ENCODE peak calls at places on chromosomes 4 and X, in four cellular contexts. One of them, this sample, is unnamed.
A peak's percentile ranks its signal among the peaks of the same experiment; 100 is the strongest.

GRCh38 chr4:170662250-170662649 is 572.5 kb upstream of the AADAT start:
- DNase-seq in endodermal cell: peak; percentile 39
- DNase-seq in IMR-90: no peak
- DNase-seq in neural progenitor cell: no peak
- DNase-seq in this sample: peak; percentile 23

GRCh38 chr4:1579834-1580686 is 104.1 kb downstream of the FAM53A start:
- DNase-seq in endodermal cell: peak; percentile 100
- DNase-seq in IMR-90: no peak
- DNase-seq in neural progenitor cell: peak; percentile 90
- DNase-seq in this sample: peak; percentile 94

GRCh38 chrX:147403075-147403474 is 508.6 kb upstream of the FMR1 start:
- DNase-seq in endodermal cell: no peak
- DNase-seq in IMR-90: no peak
- DNase-seq in neural progenitor cell: no peak
- DNase-seq in this sample: no peak

GRCh38 chr4:683982-684571 is 4.9 kb downstream of the SLC49A3 start:
- DNase-seq in endodermal cell: peak; percentile 93
- DNase-seq in IMR-90: peak; percentile 57
- DNase-seq in neural progenitor cell: peak; percentile 90
- DNase-seq in this sample: peak; percentile 82

GRCh38 chr4:100497729-100498250 is 20.0 kb downstream of the EMCN start:
- DNase-seq in endodermal cell: no peak
- DNase-seq in IMR-90: peak; percentile 33
- DNase-seq in neural progenitor cell: no peak
- DNase-seq in this sample: no peak

GRCh38 chrX:67544281-67544680 is 460 bp downstream of the AR start:
- DNase-seq in endodermal cell: no peak
- DNase-seq in IMR-90: no peak
- DNase-seq in neural progenitor cell: peak; percentile 67
- DNase-seq in this sample: peak; percentile 31

GRCh38 chr4:138639018-138639876 is 376.3 kb upstream of the NOCT start:
- DNase-seq in endodermal cell: no peak
- DNase-seq in IMR-90: peak; percentile 28
- DNase-seq in neural progenitor cell: no peak
- DNase-seq in this sample: no peak

GRCh38 chrX:7054219-7055206 is 93.0 kb upstream of the STS start:
- DNase-seq in endodermal cell: no peak
- DNase-seq in IMR-90: no peak
- DNase-seq in neural progenitor cell: no peak
- DNase-seq in this sample: no peak

GRCh38 chrX:16695079-16695676 is 17.3 kb downstream of the CTPS2 start:
- DNase-seq in endodermal cell: peak; percentile 89
- DNase-seq in IMR-90: peak; percentile 65
- DNase-seq in neural progenitor cell: peak; percentile 68
- DNase-seq in this sample: peak; percentile 43

GRCh38 chr4:175813126-175813715 is 1.2 kb upstream of the GPM6A start:
- DNase-seq in endodermal cell: no peak
- DNase-seq in IMR-90: no peak
- DNase-seq in neural progenitor cell: no peak
- DNase-seq in this sample: no peak

GRCh38 chrX:24241822-24242648 is 71.8 kb downstream of the SUPT20HL2 start:
- DNase-seq in endodermal cell: peak; percentile 52
- DNase-seq in IMR-90: peak; percentile 39
- DNase-seq in neural progenitor cell: peak; percentile 49
- DNase-seq in this sample: peak; percentile 33

GRCh38 chrX:2707334-2707760 is 16.3 kb downstream of the CD99 start:
- DNase-seq in endodermal cell: peak; percentile 91
- DNase-seq in IMR-90: peak; percentile 95
- DNase-seq in neural progenitor cell: peak; percentile 61
- DNase-seq in this sample: peak; percentile 95

GRCh38 chrX:2705036-2705435 is 13.9 kb downstream of the CD99 start:
- DNase-seq in endodermal cell: no peak
- DNase-seq in IMR-90: no peak
- DNase-seq in neural progenitor cell: no peak
- DNase-seq in this sample: no peak

GRCh38 chrX:2708016-2708415 is 16.9 kb downstream of the CD99 start:
- DNase-seq in endodermal cell: peak; percentile 59
- DNase-seq in IMR-90: no peak
- DNase-seq in neural progenitor cell: no peak
- DNase-seq in this sample: no peak

GRCh38 chrX:2703991-2704369 is 12.9 kb downstream of the CD99 start:
- DNase-seq in endodermal cell: peak; percentile 67
- DNase-seq in IMR-90: no peak
- DNase-seq in neural progenitor cell: no peak
- DNase-seq in this sample: peak; percentile 30

GRCh38 chrX:2705461-2705860 is 14.4 kb downstream of the CD99 start:
- DNase-seq in endodermal cell: no peak
- DNase-seq in IMR-90: no peak
- DNase-seq in neural progenitor cell: no peak
- DNase-seq in this sample: no peak
- H3K9ac ChIP-seq in endodermal cell: no peak overlapping the region
- H3K9ac ChIP-seq in IMR-90: no peak overlapping the region
- H3K9ac ChIP-seq in neural progenitor cell: no peak overlapping the region
- H3K9ac ChIP-seq in this sample: no peak overlapping the region

GRCh38 chrX:1596676-1597344 is 5.4 kb downstream of the AKAP17A start:
- DNase-seq in endodermal cell: peak; percentile 30
- DNase-seq in IMR-90: no peak
- DNase-seq in neural progenitor cell: no peak
- DNase-seq in this sample: no peak
- H3K9ac ChIP-seq in endodermal cell: no peak overlapping the region
- H3K9ac ChIP-seq in IMR-90: no peak overlapping the region
- H3K9ac ChIP-seq in neural progenitor cell: no peak overlapping the region
- H3K9ac ChIP-seq in this sample: no peak overlapping the region

DNA sequence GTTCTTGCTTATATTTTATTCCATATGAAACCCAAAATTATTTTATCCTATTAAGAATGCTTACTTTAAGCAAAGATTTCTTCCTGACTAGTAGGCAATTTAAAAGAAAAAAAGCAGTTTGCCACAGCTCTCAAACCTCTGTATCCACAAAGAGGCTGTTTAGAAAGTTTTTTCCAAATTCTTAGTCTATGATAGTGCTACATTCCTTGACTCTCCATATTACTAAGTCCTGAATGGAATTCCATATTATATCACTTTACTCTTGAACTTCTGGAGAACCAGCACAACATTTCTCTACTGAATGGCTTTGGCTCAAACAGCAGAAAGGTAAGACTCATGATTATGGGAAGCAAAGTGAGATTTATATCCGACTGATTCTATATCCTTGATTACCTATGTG is 8.3 kb downstream of the SLC10A6 start:
- DNase-seq in endodermal cell: no peak
- DNase-seq in IMR-90: peak; percentile 44
- DNase-seq in neural progenitor cell: no peak
- DNase-seq in this sample: no peak
- H3K9ac ChIP-seq in endodermal cell: no peak overlapping the region
- H3K9ac ChIP-seq in IMR-90: no peak overlapping the region
- H3K9ac ChIP-seq in neural progenitor cell: no peak overlapping the region
- H3K9ac ChIP-seq in this sample: no peak overlapping the region

GRCh38 chr4:23235613-23236390 is 543.1 kb downstream of the GBA3 start:
- DNase-seq in endodermal cell: peak; percentile 68
- DNase-seq in IMR-90: no peak
- DNase-seq in neural progenitor cell: peak; percentile 9
- DNase-seq in this sample: peak; percentile 96
- H3K9ac ChIP-seq in endodermal cell: no peak overlapping the region
- H3K9ac ChIP-seq in IMR-90: no peak overlapping the region
- H3K9ac ChIP-seq in neural progenitor cell: no peak overlapping the region
- H3K9ac ChIP-seq in this sample: no peak overlapping the region

DNA sequence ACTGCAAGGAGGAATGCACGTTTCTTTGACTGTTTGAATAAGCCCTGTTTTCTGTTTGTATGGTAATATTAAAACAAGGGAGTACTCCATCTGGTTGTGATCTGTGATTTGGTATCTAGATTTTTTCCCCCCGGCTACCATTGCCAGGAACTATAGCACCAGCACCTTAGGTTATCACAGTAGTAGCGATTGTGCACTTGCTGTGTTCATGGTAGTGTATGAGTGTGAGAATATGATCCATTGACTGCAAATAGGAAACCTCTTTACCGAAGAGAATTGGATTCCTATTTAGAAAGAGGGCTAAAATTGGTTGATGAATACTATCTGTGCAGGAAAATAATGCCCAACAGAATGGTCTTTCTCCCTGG is 69.9 kb downstream of the LARP7 start:
- DNase-seq in endodermal cell: no peak
- DNase-seq in IMR-90: no peak
- DNase-seq in neural progenitor cell: no peak
- DNase-seq in this sample: no peak
- H3K9ac ChIP-seq in endodermal cell: peak overlapping the region; percentile 82
- H3K9ac ChIP-seq in IMR-90: no peak overlapping the region
- H3K9ac ChIP-seq in neural progenitor cell: no peak overlapping the region
- H3K9ac ChIP-seq in this sample: peak overlapping the region; percentile 87

GRCh38 chr4:86815653-86816052 is 33.5 kb downstream of the SLC10A6 start:
- DNase-seq in endodermal cell: no peak
- DNase-seq in IMR-90: no peak
- DNase-seq in neural progenitor cell: no peak
- DNase-seq in this sample: no peak
- H3K9ac ChIP-seq in endodermal cell: no peak overlapping the region
- H3K9ac ChIP-seq in IMR-90: no peak overlapping the region
- H3K9ac ChIP-seq in neural progenitor cell: no peak overlapping the region
- H3K9ac ChIP-seq in this sample: no peak overlapping the region

This sample was measured in mesendoderm.